ENCODE peak calls at places on chromosomes 16 and 17, in five cellular contexts. One of them, this sample, is unnamed.

GRCh38 chr16:49280861-49281331 is 742 bp downstream of the CBLN1 start:
- DNase-seq in anterior cingulate cortex: no peak
- DNase-seq in fibroblast of lung: no peak
- DNase-seq in psoas muscle: no peak
- DNase-seq in activated T-cell treated with anti-CD3 and anti-CD28 coated beads, Interleukin-2, amount 50 U/mL, for 1 hour: no peak
- DNase-seq in this sample: no peak

GRCh38 chr16:2790631-2791030 is 3.3 kb upstream of the PRSS33 start:
- DNase-seq in activated T-cell treated with anti-CD3 and anti-CD28 coated beads, Interleukin-2, amount 50 U/mL, for 1 hour: no peak
- DNase-seq in psoas muscle: no peak
- DNase-seq in anterior cingulate cortex: no peak
- DNase-seq in fibroblast of lung: no peak
- DNase-seq in this sample: no peak

GRCh38 chr17:75847595-75848522 is 3.7 kb upstream of the UNC13D start:
- DNase-seq in psoas muscle: no peak
- DNase-seq in activated T-cell treated with anti-CD3 and anti-CD28 coated beads, Interleukin-2, amount 50 U/mL, for 1 hour: no peak
- DNase-seq in fibroblast of lung: no peak
- DNase-seq in anterior cingulate cortex: no peak
- DNase-seq in this sample: no peak

GRCh38 chr17:1485748-1486376 is 6.6 kb downstream of the MYO1C start:
- DNase-seq in fibroblast of lung: peak; percentile 65
- DNase-seq in activated T-cell treated with anti-CD3 and anti-CD28 coated beads, Interleukin-2, amount 50 U/mL, for 1 hour: peak; percentile 78
- DNase-seq in psoas muscle: peak; percentile 77
- DNase-seq in anterior cingulate cortex: no peak
- DNase-seq in this sample: no peak

GRCh38 chr16:11334831-11335404 is 10.3 kb upstream of the RMI2 start:
- DNase-seq in fibroblast of lung: no peak
- DNase-seq in anterior cingulate cortex: no peak
- DNase-seq in psoas muscle: no peak
- DNase-seq in activated T-cell treated with anti-CD3 and anti-CD28 coated beads, Interleukin-2, amount 50 U/mL, for 1 hour: no peak
- DNase-seq in this sample: no peak

GRCh38 chr16:59683709-59684108 is 949.6 kb upstream of the GOT2 start:
- DNase-seq in anterior cingulate cortex: no peak
- DNase-seq in activated T-cell treated with anti-CD3 and anti-CD28 coated beads, Interleukin-2, amount 50 U/mL, for 1 hour: no peak
- DNase-seq in fibroblast of lung: no peak
- DNase-seq in psoas muscle: no peak
- DNase-seq in this sample: no peak

GRCh38 chr17:72110953-72111339 is 9.9 kb upstream of the SOX9 start:
- DNase-seq in activated T-cell treated with anti-CD3 and anti-CD28 coated beads, Interleukin-2, amount 50 U/mL, for 1 hour: no peak
- DNase-seq in psoas muscle: no peak
- DNase-seq in fibroblast of lung: no peak
- DNase-seq in anterior cingulate cortex: no peak
- DNase-seq in this sample: no peak

GRCh38 chr17:45150911-45151809 is 2.9 kb downstream of the HEXIM1 start:
- DNase-seq in activated T-cell treated with anti-CD3 and anti-CD28 coated beads, Interleukin-2, amount 50 U/mL, for 1 hour: no peak
- DNase-seq in fibroblast of lung: no peak
- DNase-seq in anterior cingulate cortex: no peak
- DNase-seq in psoas muscle: no peak
- DNase-seq in this sample: no peak

GRCh38 chr16:70430667-70431536 is 8.0 kb downstream of the ST3GAL2 start:
- DNase-seq in activated T-cell treated with anti-CD3 and anti-CD28 coated beads, Interleukin-2, amount 50 U/mL, for 1 hour: peak; percentile 55
- DNase-seq in fibroblast of lung: no peak
- DNase-seq in psoas muscle: no peak
- DNase-seq in anterior cingulate cortex: no peak
- DNase-seq in this sample: no peak

GRCh38 chr17:19362293-19363113 is at the start of gene B9D1:
- DNase-seq in activated T-cell treated with anti-CD3 and anti-CD28 coated beads, Interleukin-2, amount 50 U/mL, for 1 hour: peak; percentile 99
- DNase-seq in fibroblast of lung: peak; percentile 84
- DNase-seq in anterior cingulate cortex: peak; percentile 91
- DNase-seq in psoas muscle: peak; percentile 91
- DNase-seq in this sample: peak; percentile 9

GRCh38 chr16:67514382-67514828 is 14.2 kb upstream of the RIPOR1 start:
- DNase-seq in activated T-cell treated with anti-CD3 and anti-CD28 coated beads, Interleukin-2, amount 50 U/mL, for 1 hour: peak; percentile 75
- DNase-seq in fibroblast of lung: peak; percentile 72
- DNase-seq in anterior cingulate cortex: no peak
- DNase-seq in psoas muscle: peak; percentile 81
- DNase-seq in this sample: peak; percentile 40

GRCh38 chr16:49698416-49698815 is 157.5 kb downstream of the ZNF423 start:
- DNase-seq in activated T-cell treated with anti-CD3 and anti-CD28 coated beads, Interleukin-2, amount 50 U/mL, for 1 hour: no peak
- DNase-seq in fibroblast of lung: peak; percentile 27
- DNase-seq in psoas muscle: no peak
- DNase-seq in anterior cingulate cortex: no peak
- DNase-seq in this sample: no peak

GRCh38 chr16:88455610-88456355 is 2.7 kb downstream of the ZFPM1 start:
- DNase-seq in activated T-cell treated with anti-CD3 and anti-CD28 coated beads, Interleukin-2, amount 50 U/mL, for 1 hour: peak; percentile 72
- DNase-seq in psoas muscle: no peak
- DNase-seq in fibroblast of lung: peak; percentile 47
- DNase-seq in anterior cingulate cortex: no peak
- DNase-seq in this sample: peak; percentile 91

GRCh38 chr16:476039-476438 is 50.6 kb downstream of the RAB11FIP3 start:
- DNase-seq in activated T-cell treated with anti-CD3 and anti-CD28 coated beads, Interleukin-2, amount 50 U/mL, for 1 hour: no peak
- DNase-seq in anterior cingulate cortex: no peak
- DNase-seq in fibroblast of lung: peak; percentile 33
- DNase-seq in psoas muscle: no peak
- DNase-seq in this sample: no peak

GRCh38 chr17:55722742-55723487 is at the start of gene TMEM100:
- DNase-seq in psoas muscle: peak; percentile 27
- DNase-seq in activated T-cell treated with anti-CD3 and anti-CD28 coated beads, Interleukin-2, amount 50 U/mL, for 1 hour: no peak
- DNase-seq in fibroblast of lung: peak; percentile 90
- DNase-seq in anterior cingulate cortex: no peak
- DNase-seq in this sample: no peak

GRCh38 chr16:84821728-84822676 is 2.2 kb downstream of the CRISPLD2 start:
- DNase-seq in fibroblast of lung: no peak
- DNase-seq in anterior cingulate cortex: no peak
- DNase-seq in psoas muscle: no peak
- DNase-seq in activated T-cell treated with anti-CD3 and anti-CD28 coated beads, Interleukin-2, amount 50 U/mL, for 1 hour: no peak
- DNase-seq in this sample: no peak

GRCh38 chr17:37848690-37849616 is 75.3 kb upstream of the TBC1D3K start:
- DNase-seq in anterior cingulate cortex: no peak
- DNase-seq in psoas muscle: no peak
- DNase-seq in fibroblast of lung: peak; percentile 91
- DNase-seq in activated T-cell treated with anti-CD3 and anti-CD28 coated beads, Interleukin-2, amount 50 U/mL, for 1 hour: no peak
- DNase-seq in this sample: peak; percentile 52